ENCODE peak calls at places on chromosomes 13 and 19, in ten cellular contexts. A is NT2/D1, Y is tibial nerve, U is cardiac muscle cell, Q is heart right ventricle, L is psoas muscle, J is Caco-2, N is astrocyte, V is adipocyte, W is right lobe of liver. D is an unnamed sample.

GRCh38 chr13:47846886-47847285 is 154.2 kb downstream of the SUCLA2 start:
- DNase-seq in A (no peak), Y (no peak), U (peak; percentile 34), Q (no peak), L (no peak), J (no peak), N (no peak), V (no peak), W (no peak), D (no peak)

GRCh38 chr13:95494082-95494681 is 58.3 kb upstream of the CLDN10 start:
- DNase-seq in A (peak; percentile 64), Y (no peak), U (peak; percentile 83), Q (peak; percentile 16), L (no peak), J (no peak), N (peak; percentile 46), V (peak; percentile 83), W (no peak), D (no peak)

GRCh38 chr13:94967183-94968039 is 255.1 kb upstream of the SOX21 start:
- DNase-seq in A (no peak), Y (no peak), U (peak; percentile 9), Q (no peak), L (peak; percentile 12), J (no peak), N (no peak), V (peak; percentile 43), W (no peak), D (peak; percentile 26)

GRCh38 chr19:43331435-43332010 is 22.0 kb upstream of the CD177 start:
- DNase-seq in A (no peak), Y (no peak), U (no peak), Q (no peak), L (no peak), J (no peak), N (no peak), V (no peak), W (no peak), D (no peak)

GRCh38 chr19:11091343-11092153 is 2.3 kb downstream of the LDLR start:
- DNase-seq in A (peak; percentile 66), Y (peak; percentile 30), U (peak; percentile 97), Q (peak; percentile 66), L (peak; percentile 48), J (peak; percentile 80), N (peak; percentile 98), V (peak; percentile 89), W (no peak), D (peak; percentile 55)

GRCh38 chr19:39112338-39112890 is 13.2 kb upstream of the PAK4 start:
- DNase-seq in A (no peak), Y (no peak), U (no peak), Q (no peak), L (peak; percentile 62), J (no peak), N (peak; percentile 27), V (no peak), W (peak; percentile 97), D (peak; percentile 88)

GRCh38 chr13:45336025-45336800 is 4.8 kb downstream of the TPT1 start:
- DNase-seq in A (no peak), Y (no peak), U (peak; percentile 20), Q (no peak), L (no peak), J (no peak), N (no peak), V (no peak), W (no peak), D (no peak)

GRCh38 chr13:88802886-88803285 is 1131.7 kb downstream of the SLITRK5 start:
- DNase-seq in A (no peak), Y (no peak), U (no peak), Q (no peak), L (no peak), J (no peak), N (peak; percentile 3), V (no peak), W (no peak), D (no peak)

GRCh38 chr13:77521194-77521593 is 14.3 kb upstream of the SCEL start:
- DNase-seq in A (no peak), Y (no peak), U (no peak), Q (no peak), L (no peak), J (no peak), N (peak; percentile 38), V (no peak), W (no peak), D (peak; percentile 28)

DNA sequence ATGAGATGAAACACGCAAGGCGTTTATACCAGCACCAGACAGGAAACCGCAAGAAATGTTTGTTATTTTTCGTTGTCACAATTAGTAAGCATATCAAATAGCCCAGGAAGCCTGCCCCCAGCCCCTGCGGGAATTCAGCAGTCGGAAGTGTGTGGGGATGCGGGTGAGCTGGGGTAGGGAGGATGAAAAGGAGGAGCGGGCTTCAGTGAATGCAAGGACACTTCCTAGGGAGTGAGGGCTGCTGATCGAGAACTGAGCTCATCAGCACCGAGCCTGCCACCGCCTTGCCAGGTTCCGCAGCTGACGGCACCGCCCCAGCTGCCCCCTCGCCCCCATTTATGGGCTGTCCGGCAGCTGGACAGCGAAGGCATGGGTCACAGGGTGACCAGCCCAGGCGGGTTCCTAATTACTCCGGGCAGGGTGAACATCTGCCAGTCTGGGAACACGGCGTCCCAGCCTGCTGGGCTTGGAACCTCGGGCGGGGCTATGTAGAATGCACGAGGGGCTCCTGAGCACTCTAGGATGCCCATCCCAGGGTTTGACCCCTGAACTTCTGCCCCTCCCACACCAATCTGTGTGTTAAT is 1.6 kb upstream of the BEST2 start:
- DNase-seq in A (no peak), Y (no peak), U (peak; percentile 40), Q (no peak), L (no peak), J (no peak), N (peak; percentile 38), V (peak; percentile 41), W (no peak), D (peak; percentile 74)
- H3K4me3 ChIP-seq in A (no peak overlapping the region), Y (no peak overlapping the region), U (no peak overlapping the region), Q (no peak overlapping the region), L (no peak overlapping the region), J (no peak overlapping the region), N (no peak overlapping the region), V (no peak overlapping the region), W (no peak overlapping the region), D (no peak overlapping the region)

DNA sequence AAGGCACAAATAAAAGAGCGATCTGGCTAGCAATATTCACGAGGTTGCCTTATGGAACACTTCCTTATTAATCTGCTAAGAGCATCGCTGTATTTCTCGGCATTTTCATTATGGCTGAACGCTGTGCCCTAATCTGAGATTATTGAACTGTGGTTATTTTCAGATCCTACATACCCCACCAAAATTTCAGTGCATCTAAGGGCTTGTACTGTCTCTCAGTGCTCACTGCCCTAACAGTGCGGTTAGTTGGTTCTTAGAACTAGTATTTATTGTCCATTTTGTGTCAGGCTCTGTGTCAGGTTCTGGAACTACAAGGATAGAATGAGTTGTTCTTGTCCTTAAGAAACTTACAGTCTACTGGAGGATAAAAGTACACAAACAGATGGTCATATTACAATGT is 51.6 kb downstream of the FLT3 start:
- DNase-seq in A (no peak), Y (no peak), U (no peak), Q (no peak), L (no peak), J (no peak), N (no peak), V (no peak), W (no peak), D (no peak)
- H3K27me3 ChIP-seq in A (peaks cover 40% of the 10 kb centered on the region), Y (no peaks in the 10 kb centered on the region), U (peaks cover 5% of the 10 kb centered on the region), Q (peaks cover 35% of the 10 kb centered on the region), L (no peaks in the 10 kb centered on the region), J (no peaks in the 10 kb centered on the region), N (peaks cover 2% of the 10 kb centered on the region), V (peaks cover 13% of the 10 kb centered on the region), W (no peaks in the 10 kb centered on the region), D (peaks cover 15% of the 10 kb centered on the region)

GRCh38 chr19:45476349-45476717 is 8.5 kb downstream of the FOSB start:
- DNase-seq in A (no peak), Y (no peak), U (no peak), Q (no peak), L (no peak), J (no peak), N (no peak), V (no peak), W (no peak), D (no peak)
- H3K9me3 ChIP-seq in A (no peaks in the 10 kb centered on the region), Y (no peaks in the 10 kb centered on the region), U (no peaks in the 10 kb centered on the region), Q (no peaks in the 10 kb centered on the region), L (no peaks in the 10 kb centered on the region), J (no peaks in the 10 kb centered on the region), N (no peaks in the 10 kb centered on the region), V (no peaks in the 10 kb centered on the region), W (no peaks in the 10 kb centered on the region), D (no peaks in the 10 kb centered on the region)

GRCh38 chr19:4699826-4700572 is 23.6 kb downstream of the DPP9 start:
- DNase-seq in A (no peak), Y (no peak), U (no peak), Q (no peak), L (no peak), J (no peak), N (no peak), V (no peak), W (no peak), D (no peak)
- H3K4me3 ChIP-seq in A (no peak overlapping the region), Y (no peak overlapping the region), U (no peak overlapping the region), Q (no peak overlapping the region), L (no peak overlapping the region), J (no peak overlapping the region), N (no peak overlapping the region), V (no peak overlapping the region), W (no peak overlapping the region), D (no peak overlapping the region)